ENCODE peak calls at places on chromosomes 4 and X, in four cellular contexts. One of them, this sample, is unnamed.

GRCh38 chr4:15654556-15655222 is 468 bp downstream of the FBXL5 start:
- DNase-seq in fibroblast of the aortic adventitia: peak
- DNase-seq in tibial artery: peak
- DNase-seq in lower leg skin: peak
- DNase-seq in this sample: peak

GRCh38 chr4:109301691-109302365 is 630 bp downstream of the COL25A1 start:
- DNase-seq in fibroblast of the aortic adventitia: no peak
- DNase-seq in tibial artery: no peak
- DNase-seq in lower leg skin: no peak
- DNase-seq in this sample: no peak

GRCh38 chr4:185532327-185532726 is 3.0 kb downstream of the PDLIM3 start:
- DNase-seq in fibroblast of the aortic adventitia: no peak
- DNase-seq in tibial artery: peak
- DNase-seq in lower leg skin: no peak
- DNase-seq in this sample: no peak

GRCh38 chr4:156298230-156298629 is 344.6 kb upstream of the CTSO start:
- DNase-seq in fibroblast of the aortic adventitia: peak
- DNase-seq in tibial artery: no peak
- DNase-seq in lower leg skin: no peak
- DNase-seq in this sample: no peak

GRCh38 chr4:40409835-40410234 is 74.7 kb downstream of the CHRNA9 start:
- DNase-seq in fibroblast of the aortic adventitia: peak
- DNase-seq in tibial artery: no peak
- DNase-seq in lower leg skin: no peak
- DNase-seq in this sample: no peak

GRCh38 chrX:150692837-150693781 is at the start of gene MTMR1:
- DNase-seq in fibroblast of the aortic adventitia: no peak
- DNase-seq in tibial artery: no peak
- DNase-seq in lower leg skin: no peak
- DNase-seq in this sample: peak

GRCh38 chr4:12137556-12137955 is 708.9 kb upstream of the HS3ST1 start:
- DNase-seq in fibroblast of the aortic adventitia: no peak
- DNase-seq in tibial artery: no peak
- DNase-seq in lower leg skin: no peak
- DNase-seq in this sample: no peak

GRCh38 chr4:27057662-27058061 is 197.0 kb downstream of the STIM2 start:
- DNase-seq in fibroblast of the aortic adventitia: no peak
- DNase-seq in tibial artery: no peak
- DNase-seq in lower leg skin: peak
- DNase-seq in this sample: no peak

GRCh38 chrX:54786972-54787371 is 11.1 kb downstream of the ITIH6 start:
- DNase-seq in fibroblast of the aortic adventitia: no peak
- DNase-seq in tibial artery: no peak
- DNase-seq in lower leg skin: no peak
- DNase-seq in this sample: no peak

GRCh38 chr4:8871417-8872401 is at the start of gene HMX1:
- DNase-seq in fibroblast of the aortic adventitia: no peak
- DNase-seq in tibial artery: no peak
- DNase-seq in lower leg skin: no peak
- DNase-seq in this sample: no peak

GRCh38 chr4:21012851-21013331 is 312.6 kb downstream of the PACRGL start:
- DNase-seq in fibroblast of the aortic adventitia: no peak
- DNase-seq in tibial artery: no peak
- DNase-seq in lower leg skin: no peak
- DNase-seq in this sample: no peak

GRCh38 chrX:39519566-39520301 is 578.0 kb downstream of the BCOR start:
- DNase-seq in fibroblast of the aortic adventitia: no peak
- DNase-seq in tibial artery: no peak
- DNase-seq in lower leg skin: peak
- DNase-seq in this sample: no peak

GRCh38 chr4:137685357-137685756 is 153.1 kb upstream of the PCDH18 start:
- DNase-seq in fibroblast of the aortic adventitia: peak
- DNase-seq in tibial artery: no peak
- DNase-seq in lower leg skin: no peak
- DNase-seq in this sample: no peak

GRCh38 chr4:43337707-43338106 is 445.2 kb downstream of the GRXCR1 start:
- DNase-seq in fibroblast of the aortic adventitia: peak
- DNase-seq in tibial artery: no peak
- DNase-seq in lower leg skin: no peak
- DNase-seq in this sample: no peak

GRCh38 chr4:24991015-24991414 is 39.7 kb downstream of the LGI2 start:
- DNase-seq in fibroblast of the aortic adventitia: peak
- DNase-seq in tibial artery: no peak
- DNase-seq in lower leg skin: no peak
- DNase-seq in this sample: no peak

GRCh38 chr4:140756292-140757219 is at the start of gene TBC1D9:
- DNase-seq in fibroblast of the aortic adventitia: peak
- DNase-seq in tibial artery: peak
- DNase-seq in lower leg skin: peak
- DNase-seq in this sample: peak

GRCh38 chrX:64894454-64895038 is 81.7 kb downstream of the ZC4H2 start:
- DNase-seq in fibroblast of the aortic adventitia: no peak
- DNase-seq in tibial artery: no peak
- DNase-seq in lower leg skin: no peak
- DNase-seq in this sample: no peak
- TF ChIP-seq CTCF in fibroblast of the aortic adventitia: peak
- TF ChIP-seq CTCF in tibial artery: peak
- TF ChIP-seq CTCF in lower leg skin: no peak
- TF ChIP-seq CTCF in this sample: peak

DNA sequence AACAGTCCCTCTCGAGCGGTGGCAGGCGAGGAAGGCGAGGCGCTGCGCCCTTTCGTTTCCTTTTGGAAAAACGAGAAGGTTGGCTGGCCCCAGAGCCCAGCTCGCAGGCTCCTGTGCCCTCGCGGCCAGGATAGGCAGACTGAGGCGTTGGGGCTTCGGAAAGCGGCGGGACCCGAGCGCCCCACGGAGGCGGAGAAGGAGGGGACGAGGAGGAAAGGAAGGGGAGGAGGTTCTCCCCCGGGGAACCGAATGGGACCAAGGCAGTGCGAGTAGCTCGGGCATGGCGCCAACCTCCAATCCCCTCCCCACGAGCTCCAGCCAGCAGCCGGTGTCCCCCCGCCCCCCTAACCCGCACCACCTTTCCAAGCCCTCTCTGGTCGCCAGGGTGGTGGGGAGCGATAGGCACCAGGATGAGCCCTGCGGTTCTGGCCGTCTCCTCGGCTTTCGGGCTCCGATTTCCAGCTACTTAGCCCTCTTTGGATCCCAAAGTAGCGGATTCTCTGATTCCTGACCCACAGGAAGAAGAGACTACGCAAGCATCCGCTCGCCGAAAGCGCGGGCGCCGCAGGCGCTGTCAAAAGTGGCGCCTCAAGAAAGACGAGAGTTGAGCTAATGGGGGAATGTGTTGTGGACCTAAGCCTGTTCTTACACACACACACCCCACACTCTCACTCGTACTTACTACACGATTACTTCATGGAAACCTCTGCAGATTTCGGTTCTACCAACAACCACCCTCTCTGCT is 15.2 kb upstream of the ZIC3 start:
- DNase-seq in fibroblast of the aortic adventitia: no peak
- DNase-seq in tibial artery: no peak
- DNase-seq in lower leg skin: no peak
- DNase-seq in this sample: no peak
- TF ChIP-seq CTCF in fibroblast of the aortic adventitia: no peak
- TF ChIP-seq CTCF in tibial artery: no peak
- TF ChIP-seq CTCF in lower leg skin: no peak
- TF ChIP-seq CTCF in this sample: no peak

GRCh38 chr4:177579649-177580048 is 137.4 kb upstream of the AGA start:
- DNase-seq in fibroblast of the aortic adventitia: no peak
- DNase-seq in tibial artery: no peak
- DNase-seq in lower leg skin: no peak
- DNase-seq in this sample: no peak
- TF ChIP-seq CTCF in fibroblast of the aortic adventitia: no peak
- TF ChIP-seq CTCF in tibial artery: no peak
- TF ChIP-seq CTCF in lower leg skin: no peak
- TF ChIP-seq CTCF in this sample: no peak

GRCh38 chr4:144820706-144821105 is 174.8 kb downstream of the HHIP start:
- DNase-seq in fibroblast of the aortic adventitia: peak
- DNase-seq in tibial artery: no peak
- DNase-seq in lower leg skin: no peak
- DNase-seq in this sample: no peak
- TF ChIP-seq CTCF in fibroblast of the aortic adventitia: no peak
- TF ChIP-seq CTCF in tibial artery: no peak
- TF ChIP-seq CTCF in lower leg skin: no peak
- TF ChIP-seq CTCF in this sample: no peak

DNA sequence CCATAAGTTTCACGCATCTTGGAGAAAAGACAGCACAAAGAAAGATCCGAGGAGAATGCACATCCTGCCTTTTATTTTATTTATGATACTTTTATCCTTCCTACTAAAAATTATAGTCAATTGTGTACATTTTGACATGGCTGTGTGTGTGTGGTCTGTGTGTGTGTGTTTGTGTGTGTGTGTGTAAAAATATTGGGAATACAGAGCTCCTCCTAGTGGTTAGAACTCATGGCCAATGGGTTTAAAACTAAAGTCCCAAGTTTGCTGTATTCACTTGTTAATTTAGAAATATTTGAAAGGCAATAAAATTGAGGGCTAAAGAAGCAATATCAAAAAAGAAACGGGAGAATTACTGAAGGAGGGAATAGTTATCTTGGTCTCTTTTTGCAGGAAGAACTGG is 47.5 kb downstream of the NKX6-1 start:
- DNase-seq in fibroblast of the aortic adventitia: peak
- DNase-seq in tibial artery: no peak
- DNase-seq in lower leg skin: no peak
- DNase-seq in this sample: no peak
- TF ChIP-seq CTCF in fibroblast of the aortic adventitia: peak
- TF ChIP-seq CTCF in tibial artery: no peak
- TF ChIP-seq CTCF in lower leg skin: no peak
- TF ChIP-seq CTCF in this sample: peak

DNA sequence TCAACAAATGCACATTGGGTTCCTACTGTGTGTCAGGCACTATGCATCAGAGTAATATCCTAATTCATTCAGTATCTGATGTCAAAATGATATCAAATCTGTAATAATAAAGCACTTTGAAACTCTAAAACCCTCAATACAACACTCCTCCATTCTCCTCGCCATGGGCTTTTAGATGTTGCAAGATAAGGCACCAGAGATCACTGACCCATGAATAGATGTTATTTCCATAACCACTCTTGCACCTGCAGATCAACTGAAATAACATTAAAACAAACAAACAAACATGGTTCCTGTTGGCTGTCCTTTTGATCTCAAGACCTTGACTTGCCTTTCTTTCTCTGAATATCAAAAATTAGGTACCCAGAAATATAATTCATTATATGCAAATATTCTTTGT is 100.2 kb downstream of the MAB21L2 start:
- DNase-seq in fibroblast of the aortic adventitia: no peak
- DNase-seq in tibial artery: no peak
- DNase-seq in lower leg skin: no peak
- DNase-seq in this sample: no peak
- TF ChIP-seq CTCF in fibroblast of the aortic adventitia: no peak
- TF ChIP-seq CTCF in tibial artery: no peak
- TF ChIP-seq CTCF in lower leg skin: no peak
- TF ChIP-seq CTCF in this sample: no peak

GRCh38 chrX:25442501-25442900 is 426.7 kb upstream of the ARX start:
- DNase-seq in fibroblast of the aortic adventitia: no peak
- DNase-seq in tibial artery: no peak
- DNase-seq in lower leg skin: no peak
- DNase-seq in this sample: no peak
- TF ChIP-seq CTCF in fibroblast of the aortic adventitia: no peak
- TF ChIP-seq CTCF in tibial artery: no peak
- TF ChIP-seq CTCF in lower leg skin: no peak
- TF ChIP-seq CTCF in this sample: no peak

This sample was measured in left lung.